ENCODE peak calls at places on chromosomes 11 and 22, in seven cellular contexts. D is IMR-90, G is mesendoderm, S is H9, F is neuronal stem cell, J is H1, X is mesenchymal stem cell. P is an unnamed sample.

GRCh38 chr22:27206001-27206746 is 548.8 kb downstream of the MIAT start:
- DNase-seq in D (peak; percentile 73), G (no peak), S (no peak), F (no peak), J (no peak), X (no peak), P (no peak)

GRCh38 chr11:833114-833791 is 501 bp downstream of the CD151 start:
- DNase-seq in D (no peak), G (no peak), S (no peak), F (no peak), J (no peak), X (peak; percentile 65), P (peak; percentile 66)

GRCh38 chr11:14445542-14446530 is 53.8 kb downstream of the COPB1 start:
- DNase-seq in D (peak; percentile 52), G (no peak), S (no peak), F (no peak), J (no peak), X (peak; percentile 29), P (no peak)

GRCh38 chr11:64306876-64307622 is 1.7 kb downstream of the ESRRA start:
- DNase-seq in D (no peak), G (no peak), S (no peak), F (no peak), J (no peak), X (no peak), P (no peak)

GRCh38 chr11:30919389-30920172 is 333.4 kb upstream of the MPPED2 start:
- DNase-seq in D (peak; percentile 39), G (no peak), S (no peak), F (no peak), J (no peak), X (peak; percentile 9), P (peak; percentile 39)

GRCh38 chr11:13110929-13111812 is 102.1 kb downstream of the RASSF10 start:
- DNase-seq in D (peak; percentile 76), G (peak; percentile 97), S (no peak), F (no peak), J (no peak), X (no peak), P (peak; percentile 96)

GRCh38 chr11:95567685-95568084 is 221.9 kb downstream of the FAM76B start:
- DNase-seq in D (peak; percentile 63), G (no peak), S (no peak), F (no peak), J (no peak), X (peak; percentile 59), P (no peak)

GRCh38 chr11:27848423-27848822 is 148.2 kb upstream of the BDNF start:
- DNase-seq in D (no peak), G (no peak), S (no peak), F (no peak), J (no peak), X (no peak), P (no peak)

GRCh38 chr11:69080361-69080973 is 31.7 kb downstream of the TPCN2 start:
- DNase-seq in D (peak; percentile 25), G (no peak), S (no peak), F (no peak), J (no peak), X (peak; percentile 30), P (no peak)

GRCh38 chr11:46616551-46617450 is at the start of gene HARBI1:
- DNase-seq in D (peak; percentile 85), G (peak; percentile 93), S (peak; percentile 91), F (peak; percentile 89), J (peak; percentile 47), X (peak; percentile 90), P (peak; percentile 93)

GRCh38 chr11:114819028-114819427 is 140.7 kb downstream of the NXPE2 start:
- DNase-seq in D (no peak), G (no peak), S (no peak), F (no peak), J (no peak), X (no peak), P (no peak)

GRCh38 chr11:47335733-47336132 is 16.8 kb downstream of the MYBPC3 start:
- DNase-seq in D (no peak), G (no peak), S (no peak), F (no peak), J (no peak), X (no peak), P (no peak)

GRCh38 chr11:8242113-8242475 is 21.6 kb downstream of the LMO1 start:
- DNase-seq in D (no peak), G (peak; percentile 87), S (peak; percentile 56), F (no peak), J (no peak), X (no peak), P (no peak)

GRCh38 chr11:111886844-111887243 is 7.5 kb downstream of the CFAP68 start:
- DNase-seq in D (no peak), G (no peak), S (no peak), F (no peak), J (no peak), X (no peak), P (no peak)

GRCh38 chr22:21766933-21767462 is 31.4 kb upstream of the YPEL1 start:
- DNase-seq in D (no peak), G (no peak), S (no peak), F (no peak), J (no peak), X (no peak), P (no peak)

GRCh38 chr11:65489706-65490310 is 9.0 kb upstream of the MALAT1 start:
- DNase-seq in D (no peak), G (peak; percentile 71), S (peak; percentile 53), F (no peak), J (no peak), X (no peak), P (peak; percentile 90)

GRCh38 chr11:57647368-57647767 is 2.3 kb downstream of the YPEL4 start:
- DNase-seq in D (no peak), G (peak; percentile 50), S (peak; percentile 50), F (no peak), J (no peak), X (no peak), P (no peak)

GRCh38 chr11:44320289-44320973 is 10.5 kb upstream of the ALX4 start:
- DNase-seq in D (no peak), G (no peak), S (no peak), F (no peak), J (no peak), X (no peak), P (no peak)

GRCh38 chr22:47331750-47332149 is 569.3 kb downstream of the TBC1D22A start:
- DNase-seq in D (no peak), G (no peak), S (no peak), F (no peak), J (no peak), X (no peak), P (no peak)

DNA sequence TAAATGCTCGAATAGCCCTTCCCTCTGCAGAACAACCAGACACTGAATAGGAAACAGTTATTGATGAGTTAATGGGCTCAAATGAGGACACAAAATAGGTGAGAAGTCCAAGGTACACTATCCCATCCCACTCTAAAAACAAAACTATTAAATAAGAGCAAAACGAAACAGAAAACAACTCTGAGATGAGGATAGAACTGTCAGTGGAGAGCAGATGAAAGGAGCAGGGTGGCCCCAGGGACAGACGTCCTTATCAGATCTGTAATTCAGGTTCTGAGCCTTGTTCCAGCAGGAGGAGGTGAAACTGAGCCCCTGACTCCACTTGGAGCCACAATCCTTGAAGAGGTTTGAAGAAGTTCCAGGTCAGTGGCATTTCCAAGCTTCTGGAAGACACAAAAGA is 8.5 kb upstream of the SNX19 start:
- DNase-seq in D (no peak), G (no peak), S (no peak), F (no peak), J (no peak), X (no peak), P (no peak)
- H2AK5ac ChIP-seq in D (no peak overlapping the region), G (no peak overlapping the region), S (no peak overlapping the region), F (no peak overlapping the region), J (no peak overlapping the region), X (no peak overlapping the region), P (no peak overlapping the region)

DNA sequence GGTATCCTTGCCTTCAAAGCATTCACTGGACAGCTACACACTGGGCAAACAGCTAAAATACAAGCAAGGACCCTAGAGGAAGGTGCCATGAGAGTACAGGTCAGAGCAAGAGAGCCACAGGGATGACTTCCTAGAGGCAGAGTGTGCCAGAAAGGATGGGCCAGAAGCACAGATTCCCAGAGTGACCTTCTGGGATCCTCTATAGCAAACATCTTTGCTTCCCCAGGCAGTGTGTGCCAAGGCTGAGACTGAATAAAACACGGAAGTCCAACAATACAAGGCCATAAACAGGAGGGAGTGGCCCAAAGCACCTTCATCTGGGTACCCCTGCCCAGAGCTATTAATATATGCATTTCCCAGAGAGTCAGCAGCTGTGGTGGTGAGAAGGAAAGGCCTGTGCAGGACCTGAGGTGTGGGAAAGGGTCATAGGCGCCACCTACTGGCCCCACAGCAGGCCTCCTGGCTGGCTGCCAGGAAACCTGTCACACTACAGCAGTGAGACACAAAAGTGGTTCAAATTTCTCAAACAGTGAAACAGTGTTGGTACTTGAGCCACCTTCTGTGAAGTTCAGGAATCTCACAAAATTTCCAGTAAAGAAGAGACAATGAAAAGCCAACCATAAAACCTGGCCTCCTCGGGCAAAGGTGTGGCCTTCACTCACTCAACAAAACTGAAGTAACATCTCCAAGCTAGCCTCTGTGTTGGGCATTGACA is 20.3 kb downstream of the CLPB start:
- DNase-seq in D (peak; percentile 76), G (peak; percentile 73), S (peak; percentile 78), F (peak; percentile 48), J (no peak), X (peak; percentile 79), P (peak; percentile 74)
- H2AK5ac ChIP-seq in D (no peak overlapping the region), G (no peak overlapping the region), S (no peak overlapping the region), F (no peak overlapping the region), J (no peak overlapping the region), X (no peak overlapping the region), P (peak overlapping the region; percentile 94)

GRCh38 chr22:42719656-42720262 is 911 bp downstream of the A4GALT start:
- DNase-seq in D (no peak), G (no peak), S (no peak), F (no peak), J (no peak), X (peak; percentile 24), P (peak; percentile 46)
- H2AK5ac ChIP-seq in D (peak overlapping the region; percentile 88), G (no peak overlapping the region), S (no peak overlapping the region), F (peak overlapping the region; percentile 59), J (no peak overlapping the region), X (no peak overlapping the region), P (no peak overlapping the region)

GRCh38 chr22:41561788-41562187 is 978 bp downstream of the CSDC2 start:
- DNase-seq in D (no peak), G (no peak), S (no peak), F (no peak), J (no peak), X (no peak), P (no peak)

GRCh38 chr22:41561335-41561734 is 525 bp downstream of the CSDC2 start:
- DNase-seq in D (no peak), G (peak; percentile 62), S (peak; percentile 54), F (no peak), J (no peak), X (no peak), P (no peak)

GRCh38 chr22:41555325-41555724 is 5.5 kb upstream of the CSDC2 start:
- DNase-seq in D (no peak), G (no peak), S (no peak), F (no peak), J (no peak), X (no peak), P (no peak)

GRCh38 chr22:41560095-41560487 is 719 bp upstream of the CSDC2 start:
- DNase-seq in D (no peak), G (no peak), S (no peak), F (no peak), J (no peak), X (no peak), P (no peak)

GRCh38 chr22:41557401-41558240 is 3.2 kb upstream of the CSDC2 start:
- DNase-seq in D (peak; percentile 94), G (no peak), S (peak; percentile 58), F (no peak), J (no peak), X (peak; percentile 63), P (no peak)
- H2AK5ac ChIP-seq in D (peak overlapping the region; percentile 99), G (no peak overlapping the region), S (no peak overlapping the region), F (peak overlapping the region; percentile 60), J (no peak overlapping the region), X (peak overlapping the region; percentile 24), P (peak overlapping the region; percentile 44)

GRCh38 chr22:42282252-42282942 is 11.9 kb upstream of the TCF20 start:
- DNase-seq in D (no peak), G (no peak), S (peak; percentile 33), F (no peak), J (no peak), X (no peak), P (no peak)
- H2AK5ac ChIP-seq in D (no peak overlapping the region), G (no peak overlapping the region), S (no peak overlapping the region), F (peak overlapping the region; percentile 38), J (no peak overlapping the region), X (no peak overlapping the region), P (no peak overlapping the region)

P was measured in trophoblast cell.